ENCODE peak calls at places on chromosomes 1 and 21, in four cellular contexts. S, T, Z and U are unnamed samples.

GRCh38 chr1:184061396-184062003 is 10.0 kb downstream of the TSEN15 start:
- DNase-seq in Z (no peak), T (no peak), S (peak; percentile 74), U (no peak)

GRCh38 chr1:31095298-31095981 is 29.9 kb upstream of the PUM1 start:
- DNase-seq in T (peak; percentile 22), S (no peak), Z (no peak), U (no peak)

GRCh38 chr1:5720484-5720883 is 271.7 kb downstream of the NPHP4 start:
- DNase-seq in T (no peak), S (no peak), Z (no peak), U (no peak)

GRCh38 chr1:56297948-56298347 is 281.4 kb downstream of the PLPP3 start:
- DNase-seq in T (no peak), S (no peak), Z (no peak), U (no peak)

GRCh38 chr1:213123532-213123931 is 72.5 kb downstream of the RPS6KC1 start:
- DNase-seq in T (peak; percentile 65), S (no peak), Z (no peak), U (no peak)

GRCh38 chr1:8409107-8409506 is 91.2 kb downstream of the SLC45A1 start:
- DNase-seq in S (peak; percentile 56), Z (no peak), T (peak; percentile 53), U (no peak)

GRCh38 chr1:174258148-174258550 is 98.8 kb downstream of the RABGAP1L start:
- DNase-seq in S (peak; percentile 76), Z (no peak), T (peak; percentile 17), U (no peak)

GRCh38 chr1:1144122-1144842 is 28.4 kb upstream of the C1orf159 start:
- DNase-seq in Z (no peak), S (peak; percentile 2), T (no peak), U (no peak)

GRCh38 chr1:173255214-173255813 is 48.2 kb upstream of the TNFSF4 start:
- DNase-seq in Z (no peak), S (peak; percentile 44), T (peak; percentile 21), U (peak; percentile 5)

GRCh38 chr1:86169625-86170024 is 13.1 kb upstream of the COL24A1 start:
- DNase-seq in T (no peak), Z (no peak), S (no peak), U (no peak)

GRCh38 chr1:189859385-189859977 is 618.2 kb downstream of the BRINP3 start:
- DNase-seq in Z (no peak), T (peak; percentile 3), S (no peak), U (no peak)

GRCh38 chr1:116731439-116731838 is 22.8 kb upstream of the CD2 start:
- DNase-seq in S (no peak), Z (no peak), T (no peak), U (no peak)

GRCh38 chr1:56551691-56552090 is 27.7 kb downstream of the PLPP3 start:
- DNase-seq in S (no peak), T (no peak), Z (no peak), U (no peak)

GRCh38 chr21:44427241-44428120 is 27.8 kb upstream of the LRRC3 start:
- DNase-seq in T (no peak), Z (no peak), S (no peak), U (no peak)

GRCh38 chr1:100543640-100544039 is 5.7 kb downstream of the GPR88 start:
- DNase-seq in T (peak; percentile 47), S (peak; percentile 29), Z (no peak), U (no peak)

GRCh38 chr1:39159224-39160036 is 45.1 kb upstream of the MACF1 start:
- DNase-seq in S (peak; percentile 20), Z (no peak), T (peak; percentile 91), U (no peak)

GRCh38 chr1:62271932-62272728 is 47.1 kb downstream of the KANK4 start:
- DNase-seq in Z (no peak), T (no peak), S (no peak), U (no peak)

GRCh38 chr1:78333426-78334012 is 157.3 kb upstream of the PTGFR start:
- DNase-seq in S (peak; percentile 13), T (peak; percentile 11), Z (peak; percentile 27), U (no peak)

GRCh38 chr1:117932576-117932975 is 3.0 kb downstream of the WDR3 start:
- DNase-seq in Z (no peak), T (no peak), S (no peak), U (no peak)

GRCh38 chr21:41960386-41960785 is 6.6 kb upstream of the C2CD2 start:
- DNase-seq in Z (no peak), S (no peak), T (no peak), U (no peak)

GRCh38 chr1:159055181-159055621 is 21.4 kb downstream of the AIM2 start:
- DNase-seq in Z (no peak), T (peak; percentile 42), S (no peak), U (no peak)

GRCh38 chr1:108190001-108190634 is 10.0 kb downstream of the SLC25A24 start:
- DNase-seq in S (no peak), Z (no peak), T (no peak), U (no peak)

GRCh38 chr1:108194051-108194450 is 6.1 kb downstream of the SLC25A24 start:
- DNase-seq in Z (no peak), S (no peak), T (no peak), U (no peak)

GRCh38 chr1:108190686-108191416 is 9.3 kb downstream of the SLC25A24 start:
- DNase-seq in S (no peak), Z (no peak), T (no peak), U (no peak)

GRCh38 chr1:108192581-108192980 is 7.6 kb downstream of the SLC25A24 start:
- DNase-seq in S (no peak), T (no peak), Z (no peak), U (no peak)

GRCh38 chr1:108193333-108193732 is 6.8 kb downstream of the SLC25A24 start:
- DNase-seq in T (no peak), Z (no peak), S (no peak), U (no peak)
- H3K9me3 ChIP-seq in T (no peaks in the 10 kb centered on the region), Z (no peaks in the 10 kb centered on the region), S (no peaks in the 10 kb centered on the region), U (no peaks in the 10 kb centered on the region)

GRCh38 chr1:160651428-160652064 is 4.7 kb upstream of the SLAMF1 start:
- DNase-seq in S (no peak), T (no peak), Z (no peak), U (no peak)
- H3K4me3 ChIP-seq in S (no peak overlapping the region), T (no peak overlapping the region), Z (no peak overlapping the region), U (no peak overlapping the region)

DNA sequence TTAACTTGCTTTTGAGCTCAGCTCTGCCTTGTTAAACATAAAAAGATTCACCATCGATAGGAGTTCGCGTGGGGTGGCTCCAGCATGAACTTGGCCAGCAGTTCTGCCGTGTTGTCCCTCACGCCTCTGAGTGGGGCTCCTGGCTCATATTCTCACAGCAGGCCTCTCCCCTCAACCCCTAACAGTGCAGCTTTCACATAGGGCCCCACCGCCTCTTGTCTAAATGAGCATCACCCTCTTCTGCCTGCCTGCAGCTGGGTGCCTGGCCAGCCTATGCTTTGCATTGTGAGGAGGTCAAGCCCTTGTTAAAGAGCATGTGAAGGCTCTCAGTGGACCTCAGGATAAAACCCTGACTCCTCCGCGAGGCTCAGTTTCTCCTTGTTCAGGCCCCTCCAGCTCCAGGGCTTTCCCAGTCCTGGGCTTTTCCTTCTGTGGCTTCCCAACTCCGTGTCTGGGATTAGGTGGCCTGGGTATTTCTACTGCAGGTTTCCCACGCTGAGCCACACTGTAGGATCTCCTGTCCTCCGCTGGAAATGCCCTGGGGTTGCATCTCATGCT is 34.8 kb downstream of the CRYAA start:
- DNase-seq in T (no peak), Z (no peak), S (no peak), U (no peak)
- H3K9me3 ChIP-seq in T (peaks cover 12% of the 10 kb centered on the region), Z (no peaks in the 10 kb centered on the region), S (peaks cover 11% of the 10 kb centered on the region), U (peaks cover 14% of the 10 kb centered on the region)

DNA sequence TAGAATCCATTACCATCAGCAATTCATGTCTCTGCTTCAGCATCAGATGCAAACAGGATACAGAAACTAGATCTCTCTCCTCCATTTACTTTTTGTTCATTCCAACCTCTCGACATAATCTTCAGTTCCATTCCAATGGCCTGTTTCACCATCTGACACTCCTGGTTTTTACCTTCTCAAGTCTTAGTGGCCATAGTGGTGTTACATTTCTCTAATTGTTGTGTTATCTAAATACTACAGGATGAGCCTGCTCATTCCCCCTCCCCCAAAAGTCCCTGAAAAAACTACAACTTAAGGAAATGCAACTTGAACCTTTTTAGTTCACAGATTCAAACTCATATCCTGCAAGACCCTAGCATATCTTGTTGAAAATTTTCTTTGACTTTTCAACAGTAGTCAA is 4.0 kb downstream of the NRIP1 start:
- DNase-seq in Z (no peak), S (no peak), T (peak; percentile 25), U (no peak)
- H3K4me3 ChIP-seq in Z (no peak overlapping the region), S (no peak overlapping the region), T (no peak overlapping the region), U (no peak overlapping the region)

GRCh38 chr21:20040768-20041167 is 957.4 kb upstream of the NCAM2 start:
- DNase-seq in Z (no peak), T (no peak), S (peak; percentile 27), U (no peak)
- H3K9me3 ChIP-seq in Z (no peaks in the 10 kb centered on the region), T (peaks cover 25% of the 10 kb centered on the region), S (no peaks in the 10 kb centered on the region), U (no peaks in the 10 kb centered on the region)

DNA sequence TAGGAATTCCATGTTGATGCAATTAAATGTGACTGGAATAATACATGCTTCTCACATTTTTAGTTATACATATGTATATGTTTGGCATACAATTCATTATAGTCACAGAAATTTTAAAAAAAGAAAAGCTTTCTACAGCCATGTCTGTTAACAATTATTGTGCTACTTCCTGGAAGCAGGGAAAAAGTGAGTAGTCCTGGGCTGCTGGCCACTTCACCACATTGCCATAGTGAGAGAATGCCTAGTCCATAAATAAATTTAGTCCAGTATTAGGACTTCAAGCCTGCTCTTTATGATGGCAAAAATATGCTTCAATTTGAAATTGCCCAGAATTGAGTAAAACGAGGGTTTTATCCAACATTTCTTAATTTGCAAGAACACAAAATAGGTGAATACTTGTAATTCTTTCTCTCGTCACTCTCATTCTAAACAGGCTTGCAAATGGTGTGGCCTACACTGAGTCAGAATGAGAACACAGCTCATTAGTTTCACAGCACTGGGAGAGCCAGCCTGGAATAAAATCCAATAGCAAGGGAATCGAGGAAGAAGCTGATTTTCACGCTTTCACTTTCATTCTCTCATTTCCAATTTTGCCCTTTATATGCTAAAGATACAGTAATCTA is 537.6 kb downstream of the LTN1 start:
- DNase-seq in T (no peak), S (no peak), Z (no peak), U (no peak)
- H3K4me3 ChIP-seq in T (no peak overlapping the region), S (no peak overlapping the region), Z (no peak overlapping the region), U (no peak overlapping the region)

GRCh38 chr1:152942161-152942560 is 4.8 kb upstream of the SPRR5 start:
- DNase-seq in Z (no peak), T (no peak), S (no peak), U (no peak)
- H3K9me3 ChIP-seq in Z (no peaks in the 10 kb centered on the region), T (no peaks in the 10 kb centered on the region), S (no peaks in the 10 kb centered on the region), U (no peaks in the 10 kb centered on the region)

DNA sequence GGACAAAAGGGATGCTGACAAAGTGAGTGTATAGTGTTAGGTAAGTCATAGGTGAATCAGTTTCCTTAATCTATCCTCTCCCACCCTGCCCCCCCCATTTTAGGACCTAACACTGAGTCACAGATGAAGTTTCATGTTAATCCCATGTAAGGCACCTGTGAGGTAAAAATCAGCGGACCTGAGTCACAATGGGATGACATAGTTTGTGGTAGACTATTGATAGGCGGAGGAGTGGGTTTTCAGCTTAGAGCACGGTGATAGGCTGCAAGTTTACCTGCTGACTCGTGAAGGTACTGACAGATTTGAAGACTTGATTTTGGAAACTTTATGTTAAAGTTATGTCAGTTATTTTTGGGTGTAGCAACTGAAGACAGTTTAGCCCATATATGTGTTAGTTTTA is 1.7 kb downstream of the TOR1AIP1 start:
- DNase-seq in Z (no peak), T (peak; percentile 97), S (peak; percentile 20), U (no peak)
- H3K4me3 ChIP-seq in Z (peak overlapping the region; percentile 65), T (peak overlapping the region; percentile 85), S (peak overlapping the region; percentile 82), U (peak overlapping the region; percentile 90)